ENCODE peak calls at places on chromosomes 13 and 19, in eight cellular contexts. P is right lobe of liver; W is natural killer cell; N is body of pancreas; Q is heart left ventricle; M is CD4-positive, alpha-beta T cell; C is activated CD4-positive, alpha-beta T cell treated with anti-CD3 and anti-CD28 coated beads for 36 hours; E is left ventricle myocardium superior. U is an unnamed sample.

GRCh38 chr13:20877902-20878301 is 24.6 kb downstream of the XPO4 start:
- ATAC-seq in P (no peak), W (no peak), N (no peak), Q (no peak), M (no peak), C (no peak), E (no peak), U (no peak)

GRCh38 chr19:19805480-19805879 is 16.1 kb downstream of the ZNF506 start:
- ATAC-seq in P (no peak), W (no peak), N (no peak), Q (no peak), M (no peak), C (peak; percentile 58), E (no peak), U (no peak)

GRCh38 chr19:664913-665443 is 2.0 kb upstream of the RNF126 start:
- ATAC-seq in P (peak; percentile 34), W (peak; percentile 20), N (peak; percentile 38), Q (peak; percentile 8), M (peak; percentile 5), C (peak; percentile 8), E (peak; percentile 51), U (peak; percentile 75)

GRCh38 chr13:46100191-46100877 is 4.5 kb downstream of the CPB2 start:
- ATAC-seq in P (peak; percentile 40), W (no peak), N (no peak), Q (no peak), M (no peak), C (no peak), E (no peak), U (no peak)

GRCh38 chr19:10543420-10544241 is at the start of gene ATG4D:
- ATAC-seq in P (peak; percentile 85), W (peak; percentile 83), N (peak; percentile 90), Q (peak; percentile 52), M (peak; percentile 86), C (peak; percentile 85), E (peak; percentile 93), U (peak; percentile 91)

GRCh38 chr13:80399340-80400163 is 58.6 kb upstream of the SPRY2 start:
- ATAC-seq in P (no peak), W (peak; percentile 61), N (no peak), Q (no peak), M (no peak), C (peak; percentile 50), E (peak; percentile 35), U (no peak)

GRCh38 chr13:31063734-31064133 is 98.0 kb downstream of the HSPH1 start:
- ATAC-seq in P (no peak), W (no peak), N (no peak), Q (no peak), M (no peak), C (no peak), E (no peak), U (no peak)

GRCh38 chr13:83048419-83048818 is 833.9 kb downstream of the SLITRK1 start:
- ATAC-seq in P (no peak), W (no peak), N (no peak), Q (no peak), M (no peak), C (no peak), E (no peak), U (no peak)

GRCh38 chr13:35818577-35819165 is 312.5 kb downstream of the DCLK1 start:
- ATAC-seq in P (peak; percentile 45), W (no peak), N (no peak), Q (no peak), M (no peak), C (no peak), E (peak; percentile 63), U (peak; percentile 67)

U was measured in SK-N-SH treated with all-trans-retinoic acid at 6 μM for 48 hours.